ENCODE peak calls at places on chromosomes 11 and 22, in six cellular contexts. One of them, this sample, is unnamed.
A peak's percentile ranks its signal among the peaks of the same experiment; 100 is the strongest.

GRCh38 chr22:49157529-49158339 is 669.9 kb downstream of the BRD1 start:
- DNase-seq in stimulated activated CD8-positive, alpha-beta memory T cell treated with anti-CD3 and anti-CD28 coated beads, Interleukin-4, amount 100 ng/mL, for 48 hours: no peak
- DNase-seq in EL: no peak
- DNase-seq in BE2C: no peak
- DNase-seq in fibroblast of lung: no peak
- DNase-seq in GM10248: no peak
- DNase-seq in this sample: no peak

GRCh38 chr11:71180694-71181466 is 71.5 kb downstream of the SHANK2 start:
- DNase-seq in stimulated activated CD8-positive, alpha-beta memory T cell treated with anti-CD3 and anti-CD28 coated beads, Interleukin-4, amount 100 ng/mL, for 48 hours: no peak
- DNase-seq in EL: no peak
- DNase-seq in BE2C: no peak
- DNase-seq in fibroblast of lung: no peak
- DNase-seq in GM10248: no peak
- DNase-seq in this sample: no peak

GRCh38 chr11:63769719-63770443 is 1.3 kb upstream of the ZFTA start:
- DNase-seq in stimulated activated CD8-positive, alpha-beta memory T cell treated with anti-CD3 and anti-CD28 coated beads, Interleukin-4, amount 100 ng/mL, for 48 hours: no peak
- DNase-seq in EL: no peak
- DNase-seq in BE2C: no peak
- DNase-seq in fibroblast of lung: no peak
- DNase-seq in GM10248: no peak
- DNase-seq in this sample: no peak

GRCh38 chr11:30487200-30487898 is 98.8 kb downstream of the MPPED2 start:
- DNase-seq in stimulated activated CD8-positive, alpha-beta memory T cell treated with anti-CD3 and anti-CD28 coated beads, Interleukin-4, amount 100 ng/mL, for 48 hours: no peak
- DNase-seq in EL: no peak
- DNase-seq in BE2C: no peak
- DNase-seq in fibroblast of lung: peak; percentile 74
- DNase-seq in GM10248: no peak
- DNase-seq in this sample: no peak

GRCh38 chr11:30635401-30635989 is 49.3 kb upstream of the MPPED2 start:
- DNase-seq in stimulated activated CD8-positive, alpha-beta memory T cell treated with anti-CD3 and anti-CD28 coated beads, Interleukin-4, amount 100 ng/mL, for 48 hours: no peak
- DNase-seq in EL: no peak
- DNase-seq in BE2C: peak; percentile 17
- DNase-seq in fibroblast of lung: peak; percentile 4
- DNase-seq in GM10248: no peak
- DNase-seq in this sample: no peak

GRCh38 chr11:47083913-47084312 is 92.8 kb downstream of the ARFGAP2 start:
- DNase-seq in stimulated activated CD8-positive, alpha-beta memory T cell treated with anti-CD3 and anti-CD28 coated beads, Interleukin-4, amount 100 ng/mL, for 48 hours: no peak
- DNase-seq in EL: peak; percentile 73
- DNase-seq in BE2C: no peak
- DNase-seq in fibroblast of lung: peak; percentile 65
- DNase-seq in GM10248: no peak
- DNase-seq in this sample: peak; percentile 67

GRCh38 chr11:118434553-118435232 is 1.6 kb upstream of the KMT2A start:
- DNase-seq in stimulated activated CD8-positive, alpha-beta memory T cell treated with anti-CD3 and anti-CD28 coated beads, Interleukin-4, amount 100 ng/mL, for 48 hours: peak; percentile 62
- DNase-seq in EL: peak; percentile 34
- DNase-seq in BE2C: peak; percentile 64
- DNase-seq in fibroblast of lung: peak; percentile 26
- DNase-seq in GM10248: peak; percentile 54
- DNase-seq in this sample: no peak

GRCh38 chr11:33893711-33894401 is 2.0 kb upstream of the LMO2 start:
- DNase-seq in stimulated activated CD8-positive, alpha-beta memory T cell treated with anti-CD3 and anti-CD28 coated beads, Interleukin-4, amount 100 ng/mL, for 48 hours: peak; percentile 84
- DNase-seq in EL: no peak
- DNase-seq in BE2C: no peak
- DNase-seq in fibroblast of lung: no peak
- DNase-seq in GM10248: peak; percentile 71
- DNase-seq in this sample: no peak

GRCh38 chr11:16346975-16347374 is 9.4 kb downstream of the SOX6 start:
- DNase-seq in stimulated activated CD8-positive, alpha-beta memory T cell treated with anti-CD3 and anti-CD28 coated beads, Interleukin-4, amount 100 ng/mL, for 48 hours: no peak
- DNase-seq in EL: peak; percentile 57
- DNase-seq in BE2C: no peak
- DNase-seq in fibroblast of lung: peak; percentile 5
- DNase-seq in GM10248: no peak
- DNase-seq in this sample: peak; percentile 34

GRCh38 chr11:26830757-26831156 is 108.9 kb upstream of the SLC5A12 start:
- DNase-seq in stimulated activated CD8-positive, alpha-beta memory T cell treated with anti-CD3 and anti-CD28 coated beads, Interleukin-4, amount 100 ng/mL, for 48 hours: no peak
- DNase-seq in EL: no peak
- DNase-seq in BE2C: no peak
- DNase-seq in fibroblast of lung: no peak
- DNase-seq in GM10248: no peak
- DNase-seq in this sample: peak; percentile 26

GRCh38 chr22:41775976-41776375 is 24.5 kb upstream of the CCDC134 start:
- DNase-seq in stimulated activated CD8-positive, alpha-beta memory T cell treated with anti-CD3 and anti-CD28 coated beads, Interleukin-4, amount 100 ng/mL, for 48 hours: no peak
- DNase-seq in EL: no peak
- DNase-seq in BE2C: no peak
- DNase-seq in fibroblast of lung: no peak
- DNase-seq in GM10248: no peak
- DNase-seq in this sample: no peak

GRCh38 chr11:35324981-35325380 is 94.4 kb downstream of the SLC1A2 start:
- DNase-seq in stimulated activated CD8-positive, alpha-beta memory T cell treated with anti-CD3 and anti-CD28 coated beads, Interleukin-4, amount 100 ng/mL, for 48 hours: no peak
- DNase-seq in EL: peak; percentile 70
- DNase-seq in BE2C: no peak
- DNase-seq in fibroblast of lung: no peak
- DNase-seq in GM10248: no peak
- DNase-seq in this sample: peak; percentile 59

GRCh38 chr22:41382098-41382578 is 396 bp downstream of the TEF start:
- DNase-seq in stimulated activated CD8-positive, alpha-beta memory T cell treated with anti-CD3 and anti-CD28 coated beads, Interleukin-4, amount 100 ng/mL, for 48 hours: peak; percentile 65
- DNase-seq in EL: peak; percentile 60
- DNase-seq in BE2C: no peak
- DNase-seq in fibroblast of lung: peak; percentile 54
- DNase-seq in GM10248: peak; percentile 88
- DNase-seq in this sample: no peak

GRCh38 chr11:1258401-1259075 is 35.7 kb downstream of the MUC5B start:
- DNase-seq in stimulated activated CD8-positive, alpha-beta memory T cell treated with anti-CD3 and anti-CD28 coated beads, Interleukin-4, amount 100 ng/mL, for 48 hours: no peak
- DNase-seq in EL: peak; percentile 24
- DNase-seq in BE2C: no peak
- DNase-seq in fibroblast of lung: no peak
- DNase-seq in GM10248: no peak
- DNase-seq in this sample: no peak

GRCh38 chr11:77361184-77361583 is 59.7 kb upstream of the GDPD4 start:
- DNase-seq in stimulated activated CD8-positive, alpha-beta memory T cell treated with anti-CD3 and anti-CD28 coated beads, Interleukin-4, amount 100 ng/mL, for 48 hours: no peak
- DNase-seq in EL: peak; percentile 85
- DNase-seq in BE2C: no peak
- DNase-seq in fibroblast of lung: no peak
- DNase-seq in GM10248: no peak
- DNase-seq in this sample: peak; percentile 43

GRCh38 chr11:122267602-122268001 is 151.6 kb upstream of the BLID start:
- DNase-seq in stimulated activated CD8-positive, alpha-beta memory T cell treated with anti-CD3 and anti-CD28 coated beads, Interleukin-4, amount 100 ng/mL, for 48 hours: no peak
- DNase-seq in EL: peak; percentile 50
- DNase-seq in BE2C: no peak
- DNase-seq in fibroblast of lung: peak; percentile 60
- DNase-seq in GM10248: no peak
- DNase-seq in this sample: peak; percentile 63

GRCh38 chr22:40107756-40108437 is 69.8 kb upstream of the TNRC6B start:
- DNase-seq in stimulated activated CD8-positive, alpha-beta memory T cell treated with anti-CD3 and anti-CD28 coated beads, Interleukin-4, amount 100 ng/mL, for 48 hours: peak; percentile 50
- DNase-seq in EL: peak; percentile 82
- DNase-seq in BE2C: no peak
- DNase-seq in fibroblast of lung: peak; percentile 43
- DNase-seq in GM10248: no peak
- DNase-seq in this sample: peak; percentile 67

GRCh38 chr11:73480677-73481076 is 104.5 kb downstream of the RELT start:
- DNase-seq in stimulated activated CD8-positive, alpha-beta memory T cell treated with anti-CD3 and anti-CD28 coated beads, Interleukin-4, amount 100 ng/mL, for 48 hours: no peak
- DNase-seq in EL: no peak
- DNase-seq in BE2C: no peak
- DNase-seq in fibroblast of lung: peak; percentile 52
- DNase-seq in GM10248: no peak
- DNase-seq in this sample: peak; percentile 54

GRCh38 chr11:100866453-100866852 is 179.4 kb downstream of the ARHGAP42 start:
- DNase-seq in stimulated activated CD8-positive, alpha-beta memory T cell treated with anti-CD3 and anti-CD28 coated beads, Interleukin-4, amount 100 ng/mL, for 48 hours: no peak
- DNase-seq in EL: no peak
- DNase-seq in BE2C: no peak
- DNase-seq in fibroblast of lung: no peak
- DNase-seq in GM10248: no peak
- DNase-seq in this sample: no peak

GRCh38 chr11:22337571-22338464 is at the start of gene SLC17A6:
- DNase-seq in stimulated activated CD8-positive, alpha-beta memory T cell treated with anti-CD3 and anti-CD28 coated beads, Interleukin-4, amount 100 ng/mL, for 48 hours: no peak
- DNase-seq in EL: no peak
- DNase-seq in BE2C: no peak
- DNase-seq in fibroblast of lung: peak; percentile 27
- DNase-seq in GM10248: peak; percentile 30
- DNase-seq in this sample: no peak

GRCh38 chr22:41308054-41308453 is 6.7 kb downstream of the ZC3H7B start:
- DNase-seq in stimulated activated CD8-positive, alpha-beta memory T cell treated with anti-CD3 and anti-CD28 coated beads, Interleukin-4, amount 100 ng/mL, for 48 hours: no peak
- DNase-seq in EL: peak; percentile 92
- DNase-seq in BE2C: no peak
- DNase-seq in fibroblast of lung: no peak
- DNase-seq in GM10248: no peak
- DNase-seq in this sample: peak; percentile 58

GRCh38 chr11:119101367-119101758 is 290 bp downstream of the DPAGT1 start:
- DNase-seq in stimulated activated CD8-positive, alpha-beta memory T cell treated with anti-CD3 and anti-CD28 coated beads, Interleukin-4, amount 100 ng/mL, for 48 hours: no peak
- DNase-seq in EL: peak; percentile 48
- DNase-seq in BE2C: no peak
- DNase-seq in fibroblast of lung: no peak
- DNase-seq in GM10248: no peak
- DNase-seq in this sample: no peak

GRCh38 chr11:112817376-112817775 is 143.8 kb upstream of the NCAM1 start:
- DNase-seq in stimulated activated CD8-positive, alpha-beta memory T cell treated with anti-CD3 and anti-CD28 coated beads, Interleukin-4, amount 100 ng/mL, for 48 hours: no peak
- DNase-seq in EL: no peak
- DNase-seq in BE2C: no peak
- DNase-seq in fibroblast of lung: no peak
- DNase-seq in GM10248: no peak
- DNase-seq in this sample: no peak

GRCh38 chr22:17266261-17266971 is 47.2 kb upstream of the ADA2 start:
- DNase-seq in stimulated activated CD8-positive, alpha-beta memory T cell treated with anti-CD3 and anti-CD28 coated beads, Interleukin-4, amount 100 ng/mL, for 48 hours: no peak
- DNase-seq in EL: no peak
- DNase-seq in BE2C: peak; percentile 21
- DNase-seq in fibroblast of lung: no peak
- DNase-seq in GM10248: no peak
- DNase-seq in this sample: no peak

This sample was measured in foreskin fibroblast.